ENCODE peak calls at places on chromosome 12, in four cellular contexts. D is A549, K is lower lobe of right lung, N is heart left ventricle. Q is an unnamed sample.

GRCh38 chr12:52121848-52122838 is 42.6 kb downstream of the SMIM41 start:
- ATAC-seq in D (peak; percentile 64), N (no peak), K (peak; percentile 52), Q (peak; percentile 39)

GRCh38 chr12:29609431-29610215 is 112.1 kb upstream of the OVCH1 start:
- ATAC-seq in K (no peak), N (no peak), D (no peak), Q (no peak)

GRCh38 chr12:59973515-59973914 is 377.7 kb downstream of the SLC16A7 start:
- ATAC-seq in D (no peak), N (no peak), K (no peak), Q (no peak)

GRCh38 chr12:110249716-110250225 is 31.3 kb upstream of the ATP2A2 start:
- ATAC-seq in D (no peak), K (no peak), N (peak; percentile 25), Q (no peak)

GRCh38 chr12:23631991-23632390 is 317.5 kb downstream of the SOX5 start:
- ATAC-seq in D (no peak), K (no peak), N (no peak), Q (no peak)

GRCh38 chr12:62306569-62307530 is 46.6 kb downstream of the USP15 start:
- ATAC-seq in K (no peak), N (no peak), D (no peak), Q (no peak)

GRCh38 chr12:109461846-109462766 is 15.0 kb downstream of the KCTD10 start:
- ATAC-seq in K (peak; percentile 81), D (peak; percentile 63), N (peak; percentile 90), Q (peak; percentile 92)

GRCh38 chr12:52038447-52038846 is 12.8 kb upstream of the NR4A1 start:
- ATAC-seq in K (no peak), N (no peak), D (no peak), Q (no peak)

GRCh38 chr12:89311703-89312293 is 40.5 kb downstream of the DUSP6 start:
- ATAC-seq in K (no peak), D (no peak), N (no peak), Q (no peak)

GRCh38 chr12:113077057-113077858 is 20.7 kb downstream of the DTX1 start:
- ATAC-seq in D (peak; percentile 22), N (no peak), K (no peak), Q (no peak)

GRCh38 chr12:115920395-115921183 is 356.9 kb downstream of the MED13L start:
- ATAC-seq in N (no peak), D (no peak), K (no peak), Q (no peak)

GRCh38 chr12:125533434-125534029 is 468.3 kb downstream of the AACS start:
- ATAC-seq in D (peak; percentile 83), K (peak; percentile 59), N (no peak), Q (peak; percentile 39)

GRCh38 chr12:20474443-20474842 is 106.1 kb downstream of the PDE3A start:
- ATAC-seq in K (no peak), N (no peak), D (no peak), Q (no peak)

GRCh38 chr12:95418142-95418541 is 55.8 kb upstream of the METAP2 start:
- ATAC-seq in D (no peak), K (no peak), N (peak; percentile 89), Q (no peak)

GRCh38 chr12:108685469-108686247 is 45.7 kb downstream of the CORO1C start:
- ATAC-seq in D (no peak), N (no peak), K (no peak), Q (no peak)

GRCh38 chr12:41604830-41605229 is 416.7 kb downstream of the PDZRN4 start:
- ATAC-seq in K (peak; percentile 76), N (no peak), D (no peak), Q (no peak)

GRCh38 chr12:915090-915489 is 34.4 kb downstream of the RAD52 start:
- ATAC-seq in K (no peak), D (no peak), N (no peak), Q (no peak)

GRCh38 chr12:10715491-10715890 is 7.6 kb downstream of the YBX3 start:
- ATAC-seq in K (no peak), N (no peak), D (no peak), Q (no peak)

GRCh38 chr12:130613831-130614230 is 102.3 kb downstream of the RIMBP2 start:
- ATAC-seq in K (no peak), D (no peak), N (no peak), Q (no peak)

GRCh38 chr12:85676816-85677749 is 159.1 kb downstream of the RASSF9 start:
- ATAC-seq in N (no peak), D (no peak), K (peak; percentile 43), Q (no peak)

GRCh38 chr12:111887916-111888745 is 46.1 kb downstream of the MAPKAPK5 start:
- ATAC-seq in N (no peak), K (peak; percentile 60), D (no peak), Q (no peak)

GRCh38 chr12:93000026-93000425 is 70.9 kb upstream of the EEA1 start:
- ATAC-seq in N (no peak), D (no peak), K (no peak), Q (no peak)

GRCh38 chr12:109727039-109727723 is 13.6 kb downstream of the FAM222A start:
- ATAC-seq in D (no peak), K (no peak), N (no peak), Q (no peak)

GRCh38 chr12:1668833-1669543 is 21.9 kb upstream of the ADIPOR2 start:
- ATAC-seq in D (no peak), K (peak; percentile 77), N (peak; percentile 98), Q (peak; percentile 22)

Q was measured in gastroesophageal sphincter.